ENCODE peak calls at places on chromosomes 7 and 10, in ten cellular contexts. R is activated naive CD4-positive, alpha-beta T cell; Q is T follicular helper cell; T is CD8-positive, alpha-beta memory T cell; A is prostate gland; F is activated CD4-positive, alpha-beta T cell treated with anti-CD3 and anti-CD28 coated beads, Interleukin-2, amount 50 U/mL, for 24 hours; S is left ventricle myocardium inferior; D is RCC 7860; U is activated gamma-delta T cell; Y is IMR-90. Z is an unnamed sample.

GRCh38 chr7:6453737-6454136 is 6.0 kb upstream of the DAGLB start:
- DNase-seq in A (no peak), R (no peak), D (peak), T (no peak), Q (no peak), S (no peak), Y (peak), F (no peak), U (no peak), Z (no peak)

GRCh38 chr10:23768281-23768680 is 329.4 kb downstream of the OTUD1 start:
- DNase-seq in S (no peak), F (no peak), D (no peak), R (no peak), Y (no peak), U (no peak), T (no peak), Q (no peak), A (no peak), Z (no peak)

GRCh38 chr7:32290015-32290414 is 200.2 kb downstream of the LSM5 start:
- DNase-seq in Q (no peak), U (no peak), S (peak), R (no peak), D (no peak), T (no peak), Y (no peak), A (no peak), F (no peak), Z (no peak)

GRCh38 chr7:16915405-16915804 is 33.6 kb upstream of the AGR3 start:
- DNase-seq in D (peak), U (no peak), T (no peak), F (no peak), Y (peak), S (no peak), R (no peak), A (no peak), Q (no peak), Z (no peak)

GRCh38 chr10:8173866-8174243 is 119.4 kb downstream of the GATA3 start:
- DNase-seq in A (no peak), S (no peak), T (no peak), Y (no peak), D (no peak), U (no peak), R (no peak), F (no peak), Q (no peak), Z (no peak)

GRCh38 chr7:82631998-82632397 is 188.4 kb upstream of the CACNA2D1 start:
- DNase-seq in R (no peak), A (no peak), S (no peak), U (no peak), D (no peak), F (no peak), Y (peak), Q (no peak), T (no peak), Z (no peak)

GRCh38 chr10:88733215-88733614 is 26.6 kb upstream of the LIPN start:
- DNase-seq in Y (no peak), A (no peak), T (no peak), Q (no peak), R (no peak), F (no peak), D (no peak), U (no peak), S (no peak), Z (no peak)

GRCh38 chr10:96606216-96606615 is 19.4 kb upstream of the TM9SF3 start:
- DNase-seq in F (no peak), Q (no peak), Y (peak), R (no peak), D (peak), T (no peak), S (no peak), A (no peak), U (no peak), Z (no peak)

GRCh38 chr7:14381306-14381705 is 391.8 kb upstream of the ETV1 start:
- DNase-seq in Y (peak), F (no peak), D (no peak), S (no peak), A (no peak), R (no peak), U (no peak), Q (no peak), T (no peak), Z (no peak)

GRCh38 chr10:17742918-17743317 is 9.1 kb upstream of the TMEM236 start:
- DNase-seq in Q (peak), T (peak), U (no peak), D (peak), Y (peak), F (peak), S (peak), R (peak), A (peak), Z (no peak)

GRCh38 chr10:58781873-58782488 is 269.3 kb downstream of the BICC1 start:
- DNase-seq in U (no peak), A (peak), R (no peak), F (no peak), Q (no peak), T (no peak), S (no peak), D (peak), Y (peak), Z (no peak)

GRCh38 chr10:113876461-113876860 is 22.0 kb downstream of the NHLRC2 start:
- DNase-seq in R (no peak), A (no peak), S (no peak), Q (no peak), U (no peak), T (no peak), D (no peak), F (no peak), Y (no peak), Z (no peak)

GRCh38 chr10:103696411-103697145 is 158.8 kb downstream of the SH3PXD2A start:
- DNase-seq in R (no peak), A (no peak), F (peak), T (peak), D (peak), U (no peak), S (peak), Q (peak), Y (peak), Z (peak)

GRCh38 chr10:121781101-121781500 is 146.7 kb downstream of the ATE1 start:
- DNase-seq in S (no peak), U (no peak), A (no peak), T (no peak), Y (no peak), F (no peak), D (no peak), Q (no peak), R (no peak), Z (no peak)

GRCh38 chr10:93465806-93466675 is 16.1 kb downstream of the MYOF start:
- DNase-seq in R (no peak), T (no peak), Q (no peak), U (no peak), D (peak), A (peak), Y (peak), S (peak), F (no peak), Z (peak)

GRCh38 chr7:139561-140243 is 52.7 kb upstream of the FAM20C start:
- DNase-seq in D (no peak), F (no peak), U (no peak), R (no peak), Q (no peak), Y (no peak), S (peak), A (no peak), T (no peak), Z (peak)

GRCh38 chr10:99374526-99374925 is 45.4 kb downstream of the CNNM1 start:
- DNase-seq in D (no peak), S (no peak), Y (no peak), A (no peak), T (no peak), R (no peak), F (no peak), Q (no peak), U (no peak), Z (no peak)

GRCh38 chr10:391304-391703 is 256.0 kb downstream of the ZMYND11 start:
- DNase-seq in A (no peak), U (no peak), D (no peak), S (no peak), T (no peak), F (no peak), R (no peak), Y (no peak), Q (no peak), Z (no peak)

GRCh38 chr7:158244873-158245723 is 342.5 kb downstream of the PTPRN2 start:
- DNase-seq in F (no peak), D (no peak), A (no peak), Q (no peak), T (no peak), Y (no peak), R (no peak), U (no peak), S (no peak), Z (no peak)

GRCh38 chr7:32293833-32294232 is 196.3 kb downstream of the LSM5 start:
- DNase-seq in F (no peak), S (no peak), D (no peak), T (no peak), Y (no peak), U (no peak), A (no peak), R (no peak), Q (no peak), Z (peak)

GRCh38 chr7:151964951-151965350 is 8.7 kb downstream of the GALNTL5 start:
- DNase-seq in S (no peak), Y (no peak), T (no peak), D (no peak), Q (no peak), A (no peak), R (no peak), U (no peak), F (no peak), Z (no peak)

GRCh38 chr7:1961776-1962276 is 270.9 kb downstream of the MAD1L1 start:
- DNase-seq in A (no peak), Y (peak), S (no peak), Q (no peak), F (no peak), D (peak), U (no peak), T (peak), R (no peak), Z (no peak)

GRCh38 chr7:149832332-149833041 is 5.7 kb upstream of the ZNF862 start:
- DNase-seq in D (no peak), R (no peak), F (no peak), U (no peak), Q (no peak), S (no peak), A (no peak), Y (no peak), T (no peak), Z (no peak)

GRCh38 chr7:129006636-129007414 is 48.1 kb downstream of the TNPO3 start:
- DNase-seq in A (no peak), U (no peak), R (no peak), D (peak), F (no peak), S (no peak), T (no peak), Q (no peak), Y (peak), Z (no peak)